ENCODE peak calls at places on chromosome 2, in six cellular contexts. K, Q, F, V, Z and O are unnamed samples.

GRCh38 chr2:161825429-161825828 is 201.2 kb downstream of the SLC4A10 start:
- DNase-seq in K (no peak), Q (no peak), F (no peak), V (no peak), Z (no peak), O (no peak)

GRCh38 chr2:37802899-37803379 is 122.1 kb upstream of the RMDN2 start:
- DNase-seq in K (no peak), Q (no peak), F (no peak), V (no peak), Z (no peak), O (no peak)

GRCh38 chr2:37472959-37473358 is 128.5 kb downstream of the QPCT start:
- DNase-seq in K (no peak), Q (no peak), F (no peak), V (no peak), Z (no peak), O (peak; percentile 12)

GRCh38 chr2:152298754-152299153 is 36.2 kb upstream of the FMNL2 start:
- DNase-seq in K (no peak), Q (no peak), F (no peak), V (no peak), Z (no peak), O (peak; percentile 7)

GRCh38 chr2:173347305-173348168 is 7.1 kb upstream of the CDCA7 start:
- DNase-seq in K (no peak), Q (no peak), F (no peak), V (no peak), Z (no peak), O (no peak)

GRCh38 chr2:203949228-203949627 is 12.7 kb downstream of the ICOS start:
- DNase-seq in K (no peak), Q (no peak), F (no peak), V (no peak), Z (no peak), O (no peak)

GRCh38 chr2:228649876-228650275 is 468.4 kb upstream of the SPHKAP start:
- DNase-seq in K (no peak), Q (no peak), F (no peak), V (no peak), Z (no peak), O (no peak)

GRCh38 chr2:168116448-168116847 is 130.9 kb downstream of the STK39 start:
- DNase-seq in K (no peak), Q (no peak), F (no peak), V (no peak), Z (no peak), O (peak; percentile 80)

GRCh38 chr2:198309673-198310280 is 505.4 kb downstream of the PLCL1 start:
- DNase-seq in K (peak; percentile 37), Q (no peak), F (peak; percentile 40), V (peak; percentile 61), Z (peak; percentile 73), O (peak; percentile 74)

GRCh38 chr2:48738806-48739205 is 16.7 kb downstream of the LHCGR start:
- DNase-seq in K (no peak), Q (no peak), F (no peak), V (no peak), Z (no peak), O (no peak)

GRCh38 chr2:199987586-199987985 is 32.2 kb downstream of the MAIP1 start:
- DNase-seq in K (no peak), Q (no peak), F (no peak), V (peak; percentile 45), Z (no peak), O (no peak)

DNA sequence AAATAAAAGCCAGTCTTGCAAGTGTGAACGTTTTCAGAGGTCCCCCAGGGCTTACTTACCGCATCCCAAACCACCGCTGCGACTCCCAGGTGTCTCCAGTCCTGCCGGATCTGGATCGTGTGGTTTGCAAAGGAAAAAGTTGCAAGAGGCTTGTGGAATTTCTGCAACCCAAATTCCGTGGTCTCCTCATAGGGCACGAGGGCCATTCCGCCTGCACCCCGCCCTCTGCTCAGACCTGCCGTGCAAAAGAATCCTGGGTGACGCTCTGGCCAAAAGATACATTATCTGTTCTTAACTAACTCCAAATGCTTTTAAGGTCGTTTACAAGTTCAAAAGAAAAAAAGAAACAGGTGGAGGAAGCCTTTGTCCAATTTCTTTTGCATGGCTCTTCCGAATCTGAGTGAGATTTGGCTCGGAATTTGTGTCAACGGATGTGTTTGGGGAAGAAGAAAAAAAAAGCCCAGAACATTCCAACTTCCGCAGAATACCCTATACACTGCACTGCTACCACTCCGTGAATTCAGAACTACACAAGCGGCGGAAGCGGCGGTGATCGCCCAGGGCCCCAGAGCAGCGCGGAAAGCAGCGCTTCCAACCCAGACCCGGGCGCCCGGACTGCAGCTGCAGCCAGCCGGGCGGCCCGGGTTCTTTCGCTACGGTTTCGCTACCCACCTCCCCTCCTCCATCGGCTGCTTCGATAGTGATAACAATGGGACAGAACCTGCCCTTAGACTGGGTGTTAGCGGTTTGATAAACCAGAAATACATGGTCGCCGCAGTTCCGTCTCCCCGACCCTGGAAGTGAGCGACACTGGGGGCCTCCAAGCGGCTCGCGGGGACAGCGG is 802 bp downstream of the METTL21A start:
- DNase-seq in K (no peak), Q (peak; percentile 78), F (peak; percentile 77), V (peak; percentile 10), Z (peak; percentile 80), O (peak; percentile 82)
- TF ChIP-seq POLR2AphosphoS5 in K (no peak), Q (peak; percentile 69), F (peak; percentile 85), V (no peak), Z (peak; percentile 84), O (no peak)

DNA sequence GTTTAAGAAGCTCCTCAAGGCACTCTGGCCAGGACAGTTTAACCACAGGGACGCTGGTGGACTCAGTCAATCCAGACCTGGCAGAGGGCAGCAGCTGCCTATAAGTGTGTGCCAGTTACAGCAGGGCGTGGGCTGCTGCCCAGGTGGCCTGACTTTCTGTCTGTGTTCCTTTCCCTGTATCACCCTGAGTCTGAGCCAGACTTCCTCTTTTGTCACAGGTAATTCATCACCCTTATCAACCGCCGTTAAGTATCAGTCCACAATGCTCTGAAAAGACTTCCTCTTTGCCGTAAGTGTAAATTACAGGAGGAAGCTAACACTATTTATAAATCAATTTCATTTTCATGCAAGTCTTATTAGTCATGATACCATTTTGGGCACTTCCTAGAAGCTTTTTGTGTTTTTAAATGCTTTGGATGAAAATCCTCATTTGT is 7.0 kb downstream of the LPIN1 start:
- DNase-seq in K (no peak), Q (no peak), F (peak; percentile 81), V (no peak), Z (peak; percentile 83), O (no peak)
- H3K27ac ChIP-seq in K (no peak overlapping the region), Q (peak overlapping the region; percentile 45), F (peak overlapping the region; percentile 82), V (peak overlapping the region; percentile 66), Z (peak overlapping the region; percentile 85), O (no peak overlapping the region)

GRCh38 chr2:175490306-175490705 is 308.8 kb upstream of the ATP5MC3 start:
- DNase-seq in K (no peak), Q (no peak), F (no peak), V (no peak), Z (no peak), O (no peak)
- TF ChIP-seq POLR2AphosphoS5 in K (no peak), Q (no peak), F (no peak), V (no peak), Z (no peak), O (no peak)

DNA sequence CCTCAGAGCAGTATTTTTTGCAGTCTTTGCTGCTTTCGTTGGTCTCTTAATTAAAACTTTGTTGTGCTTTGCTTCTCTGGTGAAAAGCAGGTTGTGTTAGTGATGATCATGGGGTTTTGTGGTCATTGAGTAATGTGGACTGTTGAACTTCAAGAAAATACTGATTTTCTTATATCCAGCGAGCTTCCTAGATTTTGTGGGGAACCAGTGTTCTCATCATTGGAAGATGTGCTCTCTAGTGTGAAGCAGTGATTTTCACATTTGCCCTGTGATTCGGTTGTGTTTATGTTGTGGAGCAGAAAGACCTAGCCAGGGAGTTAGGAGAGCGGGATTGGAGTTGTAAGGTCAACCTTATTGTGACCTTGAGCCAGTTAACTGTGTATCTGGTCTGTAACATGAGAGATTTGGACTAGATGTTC is 12.4 kb downstream of the ASAP2 start:
- DNase-seq in K (no peak), Q (no peak), F (no peak), V (no peak), Z (no peak), O (no peak)
- H3K27ac ChIP-seq in K (no peak overlapping the region), Q (no peak overlapping the region), F (no peak overlapping the region), V (no peak overlapping the region), Z (no peak overlapping the region), O (no peak overlapping the region)